ENCODE peak calls at places on chromosomes 12 and 14, in ten cellular contexts. K, X, N, Q, M, V, U, P, H and T are unnamed samples.

GRCh38 chr14:45083622-45083978 is 316 bp upstream of the PRPF39 start:
- DNase-seq in K (no peak), X (no peak), N (no peak), Q (no peak), M (no peak), V (no peak), U (no peak), P (no peak), H (no peak), T (no peak)

GRCh38 chr12:99605-100004 is 33.0 kb downstream of the IQSEC3 start:
- DNase-seq in K (no peak), X (peak; percentile 19), N (no peak), Q (no peak), M (no peak), V (peak; percentile 72), U (peak; percentile 20), P (no peak), H (no peak), T (no peak)

GRCh38 chr12:56634837-56635538 is 4.9 kb upstream of the BAZ2A start:
- DNase-seq in K (peak; percentile 88), X (peak; percentile 82), N (peak; percentile 86), Q (peak; percentile 92), M (peak; percentile 75), V (peak; percentile 88), U (peak; percentile 34), P (peak; percentile 93), H (no peak), T (peak; percentile 79)

GRCh38 chr14:74474376-74474775 is 18.7 kb downstream of the NPC2 start:
- DNase-seq in K (no peak), X (no peak), N (no peak), Q (no peak), M (no peak), V (no peak), U (no peak), P (no peak), H (no peak), T (no peak)

GRCh38 chr14:102795060-102795925 is 18.0 kb downstream of the TRAF3 start:
- DNase-seq in K (peak; percentile 67), X (peak; percentile 97), N (no peak), Q (peak; percentile 83), M (no peak), V (no peak), U (no peak), P (peak; percentile 89), H (peak; percentile 42), T (no peak)

GRCh38 chr12:89239534-89239933 is 112.8 kb downstream of the DUSP6 start:
- DNase-seq in K (no peak), X (no peak), N (no peak), Q (no peak), M (no peak), V (no peak), U (no peak), P (no peak), H (no peak), T (no peak)

GRCh38 chr14:70658899-70659298 is 17.2 kb downstream of the TTC9 start:
- DNase-seq in K (no peak), X (no peak), N (no peak), Q (no peak), M (no peak), V (no peak), U (no peak), P (no peak), H (no peak), T (no peak)

GRCh38 chr12:53062011-53062961 is 12.4 kb downstream of the TNS2 start:
- DNase-seq in K (no peak), X (no peak), N (no peak), Q (no peak), M (no peak), V (no peak), U (no peak), P (no peak), H (no peak), T (no peak)

GRCh38 chr12:12721251-12721689 is 4.1 kb downstream of the CDKN1B start:
- DNase-seq in K (no peak), X (peak; percentile 23), N (no peak), Q (peak; percentile 69), M (no peak), V (no peak), U (no peak), P (no peak), H (no peak), T (no peak)

GRCh38 chr12:55619352-55620138 is 17.1 kb upstream of the OR10P1 start:
- DNase-seq in K (peak; percentile 95), X (peak; percentile 88), N (peak; percentile 74), Q (peak; percentile 99), M (no peak), V (peak; percentile 98), U (peak; percentile 84), P (peak; percentile 89), H (peak; percentile 86), T (peak; percentile 91)

GRCh38 chr12:100986595-100987547 is 192.3 kb downstream of the ANO4 start:
- DNase-seq in K (no peak), X (peak; percentile 81), N (no peak), Q (no peak), M (no peak), V (peak; percentile 54), U (peak; percentile 16), P (no peak), H (no peak), T (no peak)

GRCh38 chr12:58566599-58566998 is 353.7 kb downstream of the LRIG3 start:
- DNase-seq in K (no peak), X (peak; percentile 91), N (no peak), Q (peak; percentile 90), M (no peak), V (no peak), U (peak; percentile 92), P (no peak), H (no peak), T (no peak)

GRCh38 chr12:203462-204260 is 10.3 kb downstream of the SLC6A12 start:
- DNase-seq in K (peak; percentile 12), X (no peak), N (no peak), Q (no peak), M (no peak), V (peak; percentile 62), U (no peak), P (no peak), H (no peak), T (no peak)

GRCh38 chr12:107486140-107486892 is 199.3 kb upstream of the PWP1 start:
- DNase-seq in K (no peak), X (no peak), N (no peak), Q (no peak), M (no peak), V (no peak), U (no peak), P (no peak), H (no peak), T (no peak)

GRCh38 chr12:45050751-45051489 is at the start of gene DBX2:
- DNase-seq in K (no peak), X (peak; percentile 3), N (no peak), Q (no peak), M (peak; percentile 19), V (peak; percentile 67), U (no peak), P (no peak), H (no peak), T (no peak)

GRCh38 chr14:64717870-64718269 is 13.6 kb downstream of the PLEKHG3 start:
- DNase-seq in K (no peak), X (peak; percentile 41), N (no peak), Q (peak; percentile 82), M (no peak), V (no peak), U (no peak), P (no peak), H (no peak), T (no peak)

GRCh38 chr12:92136883-92137582 is 8.6 kb downstream of the BTG1 start:
- DNase-seq in K (peak; percentile 83), X (peak; percentile 90), N (no peak), Q (peak; percentile 91), M (no peak), V (peak; percentile 48), U (peak; percentile 82), P (peak; percentile 72), H (no peak), T (peak; percentile 49)

GRCh38 chr14:104657114-104657524 is 32.3 kb upstream of the INF2 start:
- DNase-seq in K (no peak), X (no peak), N (no peak), Q (no peak), M (no peak), V (no peak), U (no peak), P (no peak), H (no peak), T (no peak)

GRCh38 chr12:4441355-4442330 is 4.0 kb downstream of the FGF6 start:
- DNase-seq in K (no peak), X (no peak), N (no peak), Q (no peak), M (no peak), V (peak; percentile 74), U (no peak), P (no peak), H (no peak), T (no peak)

GRCh38 chr12:40946612-40947194 is 241.4 kb upstream of the PDZRN4 start:
- DNase-seq in K (peak; percentile 26), X (peak; percentile 27), N (no peak), Q (peak; percentile 53), M (no peak), V (peak; percentile 56), U (no peak), P (peak; percentile 24), H (no peak), T (peak; percentile 22)

GRCh38 chr12:20194171-20194570 is 174.2 kb upstream of the PDE3A start:
- DNase-seq in K (no peak), X (peak; percentile 27), N (no peak), Q (no peak), M (no peak), V (peak; percentile 87), U (no peak), P (no peak), H (no peak), T (no peak)

GRCh38 chr14:92426237-92426636 is 87.3 kb upstream of the RIN3 start:
- DNase-seq in K (no peak), X (peak; percentile 87), N (no peak), Q (no peak), M (no peak), V (no peak), U (no peak), P (no peak), H (no peak), T (no peak)

GRCh38 chr12:105725054-105725453 is 394.6 kb downstream of the C12orf75 start:
- DNase-seq in K (no peak), X (peak; percentile 88), N (no peak), Q (no peak), M (no peak), V (no peak), U (no peak), P (no peak), H (no peak), T (no peak)

GRCh38 chr12:57803317-57803893 is 15.1 kb downstream of the AVIL start:
- DNase-seq in K (peak; percentile 13), X (peak; percentile 37), N (no peak), Q (peak; percentile 60), M (peak; percentile 55), V (peak; percentile 85), U (no peak), P (peak; percentile 70), H (no peak), T (peak; percentile 23)

GRCh38 chr12:120662879-120663278 is 22.5 kb downstream of the CABP1 start:
- DNase-seq in K (no peak), X (no peak), N (no peak), Q (no peak), M (no peak), V (no peak), U (no peak), P (no peak), H (no peak), T (no peak)

GRCh38 chr12:68538722-68539614 is 71.7 kb upstream of the RAP1B start:
- DNase-seq in K (no peak), X (peak; percentile 85), N (peak; percentile 59), Q (no peak), M (peak; percentile 59), V (peak; percentile 84), U (no peak), P (no peak), H (peak; percentile 33), T (no peak)

GRCh38 chr12:47834199-47835016 is 14.7 kb upstream of the HDAC7 start:
- DNase-seq in K (no peak), X (no peak), N (no peak), Q (no peak), M (no peak), V (no peak), U (no peak), P (no peak), H (no peak), T (no peak)

GRCh38 chr14:53226553-53226952 is 73.4 kb upstream of the DDHD1 start:
- DNase-seq in K (no peak), X (peak; percentile 1), N (no peak), Q (no peak), M (no peak), V (no peak), U (no peak), P (no peak), H (no peak), T (no peak)